ENCODE peak calls at places on chromosomes 1 and 21, in ten cellular contexts. U is pancreas, S is fibroblast of villous mesenchyme, G is IMR-90, H is GM23338, Z is astrocyte of the spinal cord, J is AG09309, N is skeletal muscle cell, L is stomach, R is fibroblast of mammary gland. V is an unnamed sample.

GRCh38 chr1:184545601-184546000 is 158.8 kb downstream of the C1orf21 start:
- DNase-seq in U (no peak), S (peak), G (peak), H (no peak), Z (peak), J (peak), N (peak), L (no peak), R (peak), V (peak)

GRCh38 chr21:17610862-17611261 is 1.8 kb downstream of the BTG3 start:
- DNase-seq in U (peak), S (peak), G (peak), H (no peak), Z (no peak), J (no peak), N (no peak), L (peak), R (peak), V (peak)

GRCh38 chr1:113534130-113534817 is 144.0 kb downstream of the MAGI3 start:
- DNase-seq in U (no peak), S (peak), G (peak), H (no peak), Z (peak), J (no peak), N (peak), L (no peak), R (peak), V (peak)

GRCh38 chr1:3522564-3523270 is 68.3 kb downstream of the ARHGEF16 start:
- DNase-seq in U (no peak), S (no peak), G (no peak), H (no peak), Z (peak), J (peak), N (no peak), L (no peak), R (no peak), V (no peak)

GRCh38 chr1:23423415-23424170 is 955 bp downstream of the TCEA3 start:
- DNase-seq in U (peak), S (peak), G (no peak), H (peak), Z (no peak), J (no peak), N (no peak), L (peak), R (no peak), V (no peak)

GRCh38 chr1:54949971-54950360 is 30.5 kb upstream of the TMEM61 start:
- DNase-seq in U (no peak), S (peak), G (peak), H (no peak), Z (no peak), J (no peak), N (no peak), L (no peak), R (peak), V (peak)

GRCh38 chr1:32390904-32391480 is 3.2 kb downstream of the BSDC1 start:
- DNase-seq in U (no peak), S (no peak), G (no peak), H (no peak), Z (no peak), J (no peak), N (no peak), L (no peak), R (no peak), V (peak)

GRCh38 chr1:193349046-193349535 is 162.7 kb upstream of the B3GALT2 start:
- DNase-seq in U (no peak), S (no peak), G (no peak), H (no peak), Z (no peak), J (no peak), N (no peak), L (no peak), R (no peak), V (no peak)

GRCh38 chr1:230303822-230304221 is 122.3 kb downstream of the PGBD5 start:
- DNase-seq in U (no peak), S (peak), G (peak), H (no peak), Z (no peak), J (peak), N (peak), L (no peak), R (peak), V (peak)

GRCh38 chr1:109784551-109785252 is 21.0 kb upstream of the EPS8L3 start:
- DNase-seq in U (no peak), S (no peak), G (no peak), H (no peak), Z (no peak), J (no peak), N (no peak), L (no peak), R (no peak), V (no peak)

GRCh38 chr1:115771094-115771846 is 2.8 kb upstream of the CASQ2 start:
- DNase-seq in U (peak), S (no peak), G (no peak), H (peak), Z (no peak), J (no peak), N (no peak), L (peak), R (peak), V (no peak)

GRCh38 chr1:54972436-54972835 is 8.0 kb upstream of the TMEM61 start:
- DNase-seq in U (no peak), S (no peak), G (no peak), H (no peak), Z (no peak), J (no peak), N (no peak), L (no peak), R (no peak), V (no peak)

GRCh38 chr1:106526650-106527049 is 529.8 kb upstream of the PRMT6 start:
- DNase-seq in U (no peak), S (no peak), G (peak), H (no peak), Z (peak), J (peak), N (peak), L (no peak), R (peak), V (peak)

GRCh38 chr21:37766104-37766503 is 150.2 kb downstream of the KCNJ6 start:
- DNase-seq in U (no peak), S (no peak), G (no peak), H (no peak), Z (no peak), J (no peak), N (no peak), L (no peak), R (no peak), V (no peak)

GRCh38 chr1:37561794-37562132 is 5.0 kb downstream of the DNALI1 start:
- DNase-seq in U (no peak), S (peak), G (peak), H (peak), Z (no peak), J (no peak), N (no peak), L (no peak), R (peak), V (peak)

GRCh38 chr1:34985063-34985770 is at the start of gene TMEM35B:
- DNase-seq in U (peak), S (peak), G (peak), H (peak), Z (peak), J (no peak), N (no peak), L (peak), R (peak), V (peak)

GRCh38 chr1:25889470-25889869 is 14.0 kb upstream of the PAQR7 start:
- DNase-seq in U (no peak), S (peak), G (peak), H (peak), Z (no peak), J (no peak), N (no peak), L (no peak), R (peak), V (no peak)

GRCh38 chr1:27372022-27372807 is 2.4 kb downstream of the FCN3 start:
- DNase-seq in U (no peak), S (no peak), G (no peak), H (no peak), Z (no peak), J (no peak), N (no peak), L (no peak), R (peak), V (no peak)

GRCh38 chr1:19750882-19751276 is 48.8 kb downstream of the TMCO4 start:
- DNase-seq in U (no peak), S (no peak), G (no peak), H (no peak), Z (no peak), J (no peak), N (no peak), L (no peak), R (no peak), V (no peak)

GRCh38 chr1:154206212-154206611 is at the start of gene CFAP141:
- DNase-seq in U (no peak), S (no peak), G (peak), H (peak), Z (no peak), J (no peak), N (no peak), L (no peak), R (no peak), V (no peak)

GRCh38 chr1:41882068-41882477 is 36.6 kb downstream of the HIVEP3 start:
- DNase-seq in U (peak), S (no peak), G (no peak), H (no peak), Z (no peak), J (no peak), N (no peak), L (peak), R (no peak), V (no peak)

GRCh38 chr1:54070549-54070915 is 17.1 kb downstream of the TCEANC2 start:
- DNase-seq in U (no peak), S (peak), G (peak), H (no peak), Z (no peak), J (no peak), N (no peak), L (no peak), R (no peak), V (peak)

GRCh38 chr1:37748563-37748962 is 16.4 kb downstream of the EPHA10 start:
- DNase-seq in U (no peak), S (no peak), G (no peak), H (no peak), Z (no peak), J (no peak), N (no peak), L (no peak), R (no peak), V (no peak)

GRCh38 chr1:239123243-239123642 is 263.1 kb upstream of the CHRM3 start:
- DNase-seq in U (no peak), S (no peak), G (no peak), H (no peak), Z (no peak), J (no peak), N (no peak), L (no peak), R (no peak), V (no peak)

GRCh38 chr1:46458846-46459245 is 30.8 kb upstream of the DMBX1 start:
- DNase-seq in U (no peak), S (no peak), G (no peak), H (no peak), Z (no peak), J (no peak), N (no peak), L (no peak), R (no peak), V (no peak)

GRCh38 chr1:246117066-246117791 is 389.9 kb downstream of the SMYD3 start:
- DNase-seq in U (peak), S (peak), G (peak), H (peak), Z (peak), J (no peak), N (peak), L (peak), R (peak), V (peak)

GRCh38 chr21:29209696-29210095 is 79.3 kb downstream of the MAP3K7CL start:
- DNase-seq in U (no peak), S (no peak), G (peak), H (no peak), Z (peak), J (no peak), N (no peak), L (no peak), R (peak), V (no peak)

GRCh38 chr1:21935891-21936365 is 1.2 kb downstream of the HSPG2 start:
- DNase-seq in U (no peak), S (no peak), G (no peak), H (peak), Z (no peak), J (no peak), N (no peak), L (peak), R (no peak), V (no peak)

GRCh38 chr1:21936366-21937031 is 611 bp downstream of the HSPG2 start:
- DNase-seq in U (peak), S (no peak), G (no peak), H (no peak), Z (no peak), J (no peak), N (no peak), L (no peak), R (no peak), V (no peak)

GRCh38 chr1:21937034-21937371 is at the start of gene HSPG2:
- DNase-seq in U (no peak), S (no peak), G (no peak), H (no peak), Z (no peak), J (no peak), N (no peak), L (no peak), R (no peak), V (no peak)

GRCh38 chr1:21933397-21934248 is 3.5 kb downstream of the HSPG2 start:
- DNase-seq in U (peak), S (no peak), G (no peak), H (peak), Z (no peak), J (no peak), N (no peak), L (peak), R (no peak), V (no peak)

DNA sequence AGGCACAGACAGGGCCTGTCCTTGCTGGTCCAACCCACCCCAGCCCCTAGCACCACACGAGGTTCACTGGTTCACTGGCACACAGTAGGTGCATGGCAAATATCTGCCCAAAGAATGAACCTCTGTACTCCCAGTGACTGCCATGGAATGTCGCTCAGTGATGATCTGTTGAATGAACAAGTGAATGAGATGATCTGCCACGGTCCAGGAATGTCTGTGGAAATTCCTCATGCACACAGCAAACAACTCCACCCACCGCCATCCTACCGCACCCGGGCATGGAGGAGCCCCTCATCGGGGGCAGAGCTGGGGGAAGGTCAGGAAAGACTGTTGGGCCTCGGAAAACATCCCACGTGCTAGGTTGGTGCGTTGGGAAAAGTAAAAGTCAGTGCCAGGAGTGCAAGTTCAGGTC is 1.7 kb downstream of the HSPG2 start:
- DNase-seq in U (no peak), S (no peak), G (peak), H (no peak), Z (no peak), J (no peak), N (no peak), L (no peak), R (no peak), V (no peak)
- H3K4me3 ChIP-seq in U (no peak), S (peak), G (peak), H (peak), Z (peak), J (peak), N (peak), L (peak), R (peak), V (peak)

GRCh38 chr1:209840611-209841010 is 12.8 kb downstream of the UTP25 start:
- DNase-seq in U (no peak), S (no peak), G (no peak), H (no peak), Z (no peak), J (no peak), N (no peak), L (no peak), R (peak), V (peak)
- H3K4me3 ChIP-seq in U (no peak), S (no peak), G (no peak), H (no peak), Z (no peak), J (no peak), N (no peak), L (no peak), R (no peak), V (peak)

GRCh38 chr1:196376648-196377295 is 231.5 kb downstream of the KCNT2 start:
- DNase-seq in U (no peak), S (no peak), G (no peak), H (no peak), Z (no peak), J (no peak), N (no peak), L (no peak), R (no peak), V (no peak)
- H3K4me3 ChIP-seq in U (no peak), S (no peak), G (no peak), H (no peak), Z (no peak), J (no peak), N (no peak), L (no peak), R (no peak), V (no peak)

DNA sequence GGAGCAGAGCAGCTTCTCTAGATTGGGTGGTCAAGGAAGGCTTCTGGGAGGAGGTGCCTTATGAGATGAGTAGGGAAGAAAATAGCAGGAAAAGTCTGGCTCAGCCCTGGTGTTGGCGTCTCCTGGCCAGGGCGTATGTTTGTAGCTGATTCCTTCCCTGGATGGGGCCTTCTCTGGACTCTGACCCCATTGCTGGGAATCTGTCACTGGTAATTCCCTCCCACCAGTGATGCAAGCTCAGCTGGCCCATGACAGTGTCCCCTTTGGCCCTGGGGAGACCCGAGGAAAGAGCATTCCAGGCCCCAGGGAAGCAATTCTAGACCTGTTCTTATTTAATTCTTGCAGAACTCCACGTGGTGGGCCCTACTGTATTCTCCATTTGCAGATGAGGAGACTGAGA is 20.7 kb downstream of the IGSF21 start:
- DNase-seq in U (no peak), S (no peak), G (no peak), H (peak), Z (no peak), J (no peak), N (no peak), L (no peak), R (no peak), V (no peak)
- H3K4me3 ChIP-seq in U (no peak), S (no peak), G (no peak), H (no peak), Z (no peak), J (no peak), N (no peak), L (no peak), R (no peak), V (no peak)

GRCh38 chr1:160261878-160262794 is at the start of gene DCAF8:
- DNase-seq in U (peak), S (peak), G (peak), H (peak), Z (peak), J (peak), N (peak), L (peak), R (peak), V (peak)
- H3K4me3 ChIP-seq in U (peak), S (peak), G (peak), H (peak), Z (peak), J (peak), N (peak), L (peak), R (peak), V (peak)

DNA sequence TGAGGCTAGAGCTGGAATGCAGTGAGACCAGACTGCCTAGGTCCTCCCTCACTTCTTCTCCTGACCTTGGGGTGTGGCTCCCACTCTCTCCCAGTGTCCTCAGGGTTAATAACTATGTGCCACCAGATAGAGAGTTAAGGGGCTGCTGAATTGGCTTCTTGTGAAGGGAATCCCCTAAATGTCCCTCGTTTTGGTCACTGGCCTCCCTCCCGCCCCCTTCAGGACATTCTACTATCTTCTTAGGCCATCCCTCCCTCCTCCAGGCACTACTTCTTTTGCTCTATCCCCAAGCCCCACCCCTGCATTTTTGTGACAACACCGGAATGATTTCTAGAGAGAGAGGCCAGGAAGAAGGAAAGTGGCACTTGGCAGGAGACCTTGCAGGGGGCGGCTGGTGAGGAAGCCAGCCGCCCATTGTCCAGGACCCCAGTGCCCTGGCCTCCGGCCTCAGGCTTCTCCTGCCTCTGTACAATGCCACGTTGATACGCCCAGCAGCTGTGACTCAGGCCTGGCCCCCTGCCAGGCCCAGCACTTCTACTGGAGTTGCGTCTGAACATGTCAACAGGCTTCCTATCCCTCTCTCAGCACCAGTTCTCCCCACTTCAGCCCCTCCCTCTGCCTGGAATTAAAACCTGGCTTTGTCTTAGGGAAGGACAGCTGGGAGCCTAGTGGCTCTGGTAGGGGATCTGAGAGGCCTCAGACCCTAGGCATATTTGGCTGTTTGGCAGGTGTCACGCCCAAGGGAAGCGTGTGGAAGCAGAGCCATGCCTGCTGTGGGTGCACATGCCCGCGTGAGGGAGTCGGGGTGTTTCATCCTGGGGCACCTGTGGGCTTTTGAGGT is 9.1 kb downstream of the LMNA start:
- DNase-seq in U (peak), S (peak), G (peak), H (peak), Z (peak), J (peak), N (peak), L (peak), R (peak), V (peak)
- H3K4me3 ChIP-seq in U (no peak), S (peak), G (no peak), H (peak), Z (peak), J (peak), N (peak), L (peak), R (peak), V (peak)

GRCh38 chr21:34072145-34073031 is 990 bp upstream of the MRPS6 start:
- DNase-seq in U (peak), S (no peak), G (no peak), H (no peak), Z (no peak), J (no peak), N (no peak), L (peak), R (no peak), V (no peak)
- H3K4me3 ChIP-seq in U (peak), S (peak), G (peak), H (peak), Z (peak), J (peak), N (peak), L (peak), R (peak), V (peak)

GRCh38 chr1:151398691-151399065 is 695 bp upstream of the PSMB4 start:
- DNase-seq in U (no peak), S (no peak), G (no peak), H (no peak), Z (no peak), J (no peak), N (no peak), L (no peak), R (no peak), V (no peak)
- H3K4me3 ChIP-seq in U (no peak), S (no peak), G (no peak), H (peak), Z (no peak), J (no peak), N (peak), L (peak), R (peak), V (no peak)